ENCODE peak calls at places on chromosomes 6 and 20, in five cellular contexts. One of them, this sample, is unnamed.

GRCh38 chr6:31464252-31465184 is 33.4 kb upstream of the MICB start:
- DNase-seq in T47D: no peak
- DNase-seq in naive B cell: no peak
- DNase-seq in anterior cingulate cortex: no peak
- DNase-seq in BE2C: no peak
- DNase-seq in this sample: no peak

GRCh38 chr20:35304956-35305355 is 12.7 kb upstream of the FAM83C start:
- DNase-seq in T47D: no peak
- DNase-seq in anterior cingulate cortex: no peak
- DNase-seq in BE2C: no peak
- DNase-seq in naive B cell: no peak
- DNase-seq in this sample: no peak

GRCh38 chr6:166308769-166309589 is 787 bp upstream of the PRR18 start:
- DNase-seq in T47D: peak
- DNase-seq in BE2C: no peak
- DNase-seq in naive B cell: no peak
- DNase-seq in anterior cingulate cortex: no peak
- DNase-seq in this sample: no peak

GRCh38 chr20:38121741-38122140 is 43.3 kb downstream of the TGM2 start:
- DNase-seq in BE2C: no peak
- DNase-seq in T47D: no peak
- DNase-seq in anterior cingulate cortex: no peak
- DNase-seq in naive B cell: no peak
- DNase-seq in this sample: no peak

GRCh38 chr6:13907614-13908215 is 17.0 kb upstream of the RNF182 start:
- DNase-seq in T47D: no peak
- DNase-seq in anterior cingulate cortex: no peak
- DNase-seq in BE2C: no peak
- DNase-seq in naive B cell: no peak
- DNase-seq in this sample: no peak

GRCh38 chr6:13677878-13678254 is 33.8 kb downstream of the RANBP9 start:
- DNase-seq in T47D: no peak
- DNase-seq in BE2C: no peak
- DNase-seq in anterior cingulate cortex: no peak
- DNase-seq in naive B cell: no peak
- DNase-seq in this sample: no peak

GRCh38 chr6:113299526-113299925 is 557.6 kb upstream of the MARCKS start:
- DNase-seq in T47D: no peak
- DNase-seq in anterior cingulate cortex: no peak
- DNase-seq in BE2C: peak
- DNase-seq in naive B cell: no peak
- DNase-seq in this sample: no peak

GRCh38 chr6:158402184-158402583 is 89.9 kb downstream of the TULP4 start:
- DNase-seq in naive B cell: no peak
- DNase-seq in BE2C: peak
- DNase-seq in T47D: no peak
- DNase-seq in anterior cingulate cortex: no peak
- DNase-seq in this sample: no peak

GRCh38 chr20:35306931-35307517 is 14.8 kb upstream of the FAM83C start:
- DNase-seq in anterior cingulate cortex: no peak
- DNase-seq in naive B cell: no peak
- DNase-seq in BE2C: peak
- DNase-seq in T47D: peak
- DNase-seq in this sample: no peak

GRCh38 chr6:72894091-72894490 is 272.2 kb downstream of the KCNQ5 start:
- DNase-seq in T47D: no peak
- DNase-seq in anterior cingulate cortex: no peak
- DNase-seq in BE2C: no peak
- DNase-seq in naive B cell: no peak
- DNase-seq in this sample: no peak

GRCh38 chr6:11430036-11430435 is 107.5 kb upstream of the TMEM170B start:
- DNase-seq in anterior cingulate cortex: no peak
- DNase-seq in T47D: no peak
- DNase-seq in BE2C: no peak
- DNase-seq in naive B cell: no peak
- DNase-seq in this sample: no peak